ENCODE peak calls at places on chromosomes 16 and 17, in seven cellular contexts. M, Z, N, W, O, F and P are unnamed samples.

GRCh38 chr17:49993423-49994037 is 1.5 kb downstream of the DLX3 start:
- DNase-seq in M (no peak), Z (no peak), N (no peak), W (peak; percentile 71), O (peak; percentile 26), F (no peak), P (peak; percentile 67)

GRCh38 chr16:69351309-69352027 is at the start of gene TMED6:
- DNase-seq in M (no peak), Z (no peak), N (no peak), W (no peak), O (no peak), F (peak; percentile 65), P (no peak)

GRCh38 chr16:46830417-46830901 is 521 bp downstream of the C16orf87 start:
- DNase-seq in M (no peak), Z (peak; percentile 4), N (peak; percentile 9), W (peak; percentile 80), O (peak; percentile 37), F (peak; percentile 78), P (peak; percentile 42)

GRCh38 chr17:39772415-39772814 is 34.7 kb downstream of the GRB7 start:
- DNase-seq in M (no peak), Z (no peak), N (no peak), W (no peak), O (no peak), F (no peak), P (no peak)

GRCh38 chr17:32783602-32784001 is 93.3 kb downstream of the MYO1D start:
- DNase-seq in M (no peak), Z (no peak), N (no peak), W (no peak), O (no peak), F (no peak), P (peak; percentile 56)

GRCh38 chr17:57288034-57288752 is 31.9 kb downstream of the MSI2 start:
- DNase-seq in M (no peak), Z (no peak), N (no peak), W (no peak), O (peak; percentile 46), F (no peak), P (peak; percentile 49)

GRCh38 chr17:78226752-78227454 is 4.5 kb upstream of the TMEM235 start:
- DNase-seq in M (no peak), Z (no peak), N (no peak), W (no peak), O (no peak), F (no peak), P (no peak)

GRCh38 chr16:89170346-89171215 is 967 bp upstream of the CDH15 start:
- DNase-seq in M (no peak), Z (no peak), N (no peak), W (no peak), O (no peak), F (peak; percentile 88), P (no peak)

GRCh38 chr17:64357191-64357981 is 33.3 kb downstream of the PECAM1 start:
- DNase-seq in M (peak; percentile 51), Z (no peak), N (no peak), W (no peak), O (no peak), F (no peak), P (peak; percentile 95)

GRCh38 chr17:42026821-42027539 is 7.1 kb downstream of the NKIRAS2 start:
- DNase-seq in M (no peak), Z (no peak), N (no peak), W (no peak), O (no peak), F (no peak), P (no peak)

GRCh38 chr16:47774661-47775060 is 313.5 kb downstream of the PHKB start:
- DNase-seq in M (no peak), Z (no peak), N (no peak), W (no peak), O (no peak), F (no peak), P (no peak)

GRCh38 chr16:50944431-50944830 is 202.5 kb downstream of the CYLD start:
- DNase-seq in M (no peak), Z (no peak), N (no peak), W (no peak), O (no peak), F (no peak), P (no peak)

GRCh38 chr17:30323262-30323894 is 10.5 kb downstream of the TMIGD1 start:
- DNase-seq in M (no peak), Z (no peak), N (peak; percentile 20), W (peak; percentile 74), O (no peak), F (no peak), P (no peak)

GRCh38 chr16:50467943-50468748 is 80.0 kb upstream of the NKD1 start:
- DNase-seq in M (no peak), Z (no peak), N (no peak), W (peak; percentile 62), O (peak; percentile 8), F (no peak), P (peak; percentile 46)